ENCODE peak calls at places on chromosomes 12 and 14, in five cellular contexts. X is neural progenitor cell; V is activated CD8-positive, alpha-beta memory T cell treated with anti-CD3 and anti-CD28 coated beads, Interleukin-2, amount 50 U/mL, for 4 hours; D is activated CD8-positive, alpha-beta T cell treated with anti-CD3 and anti-CD28 coated beads, Interleukin-2, amount 10 ng/mL, durations not matched to agents 7 days and 5 days; J is hepatocyte. L is an unnamed sample.

GRCh38 chr12:14716848-14717444 is 20.5 kb upstream of the GUCY2C start:
- DNase-seq in X (peak), V (peak), D (peak), J (peak), L (peak)

GRCh38 chr12:59665692-59666091 is 69.9 kb downstream of the SLC16A7 start:
- DNase-seq in X (no peak), V (no peak), D (no peak), J (no peak), L (no peak)

GRCh38 chr14:95041477-95042020 is 115.8 kb downstream of the DICER1 start:
- DNase-seq in X (no peak), V (no peak), D (no peak), J (no peak), L (no peak)

GRCh38 chr14:94540031-94540794 is 21.0 kb upstream of the SERPINA4 start:
- DNase-seq in X (peak), V (no peak), D (no peak), J (no peak), L (no peak)

GRCh38 chr14:96512602-96513397 is 10.6 kb downstream of the PAPOLA start:
- DNase-seq in X (no peak), V (no peak), D (no peak), J (no peak), L (no peak)

GRCh38 chr12:27733052-27733656 is 22.5 kb downstream of the MRPS35 start:
- DNase-seq in X (peak), V (peak), D (peak), J (peak), L (peak)

GRCh38 chr12:80216890-80217559 is 117.7 kb downstream of the OTOGL start:
- DNase-seq in X (peak), V (no peak), D (no peak), J (no peak), L (no peak)

GRCh38 chr12:30010071-30011052 is 226.6 kb upstream of the TMTC1 start:
- DNase-seq in X (no peak), V (no peak), D (no peak), J (no peak), L (no peak)

GRCh38 chr14:91354979-91355685 is 62.5 kb downstream of the CCDC88C start:
- DNase-seq in X (peak), V (peak), D (peak), J (no peak), L (peak)

GRCh38 chr12:100553851-100554404 is 19.6 kb upstream of the GAS2L3 start:
- DNase-seq in X (peak), V (no peak), D (no peak), J (peak), L (peak)

GRCh38 chr12:63885401-63885800 is 40.9 kb downstream of the SRGAP1 start:
- DNase-seq in X (no peak), V (no peak), D (no peak), J (no peak), L (no peak)

GRCh38 chr14:35783699-35784098 is 25.4 kb downstream of the RALGAPA1 start:
- DNase-seq in X (no peak), V (no peak), D (no peak), J (no peak), L (no peak)

GRCh38 chr14:71933026-71933587 is 878 bp downstream of the RGS6 start:
- DNase-seq in X (peak), V (no peak), D (no peak), J (peak), L (peak)

GRCh38 chr12:14554281-14555008 is 13.2 kb downstream of the PLBD1 start:
- DNase-seq in X (no peak), V (no peak), D (no peak), J (peak), L (no peak)

GRCh38 chr14:71711619-71712018 is 220.6 kb upstream of the RGS6 start:
- DNase-seq in X (peak), V (no peak), D (no peak), J (peak), L (no peak)

GRCh38 chr14:61476737-61477410 is 155.5 kb downstream of the PRKCH start:
- DNase-seq in X (no peak), V (peak), D (peak), J (peak), L (no peak)

GRCh38 chr14:105043656-105044055 is 21.6 kb downstream of the GPR132 start:
- DNase-seq in X (no peak), V (no peak), D (no peak), J (no peak), L (no peak)

GRCh38 chr12:75982974-75983660 is 48.5 kb downstream of the PHLDA1 start:
- DNase-seq in X (no peak), V (no peak), D (no peak), J (no peak), L (no peak)

GRCh38 chr14:105272623-105273022 is 24.3 kb downstream of the BTBD6 start:
- DNase-seq in X (no peak), V (no peak), D (no peak), J (no peak), L (no peak)

GRCh38 chr12:47870175-47870781 is 34.5 kb downstream of the VDR start:
- DNase-seq in X (peak), V (no peak), D (no peak), J (peak), L (peak)

GRCh38 chr14:85060116-85060515 is 469.8 kb upstream of the FLRT2 start:
- DNase-seq in X (no peak), V (no peak), D (no peak), J (no peak), L (no peak)

GRCh38 chr12:110171636-110172035 is 47.5 kb downstream of the IFT81 start:
- DNase-seq in X (no peak), V (no peak), D (no peak), J (no peak), L (no peak)

GRCh38 chr12:67681145-67681778 is 32.7 kb downstream of the DYRK2 start:
- DNase-seq in X (no peak), V (no peak), D (no peak), J (peak), L (no peak)

L was measured in nephron progenitor cell.